ENCODE peak calls at places on chromosome 4, in four cellular contexts. K is heart left ventricle, B is AG04450, X is left ventricle myocardium inferior. Q is an unnamed sample.

GRCh38 chr4:110610940-110611785 is 11.7 kb downstream of the PITX2 start:
- DNase-seq in K (no peak), B (no peak), X (no peak), Q (no peak)

GRCh38 chr4:83011779-83012630 is 1.4 kb upstream of the LIN54 start:
- DNase-seq in K (peak), B (no peak), X (peak), Q (no peak)

GRCh38 chr4:176780995-176781738 is 11.6 kb downstream of the VEGFC start:
- DNase-seq in K (no peak), B (no peak), X (no peak), Q (no peak)

GRCh38 chr4:173370130-173370476 is 651 bp upstream of the SAP30 start:
- DNase-seq in K (peak), B (no peak), X (peak), Q (no peak)

GRCh38 chr4:170089743-170090666 is at the start of gene AADAT:
- DNase-seq in K (peak), B (peak), X (peak), Q (peak)

GRCh38 chr4:1310031-1310795 is 20.5 kb downstream of the MAEA start:
- DNase-seq in K (no peak), B (no peak), X (no peak), Q (no peak)

GRCh38 chr4:153638999-153639398 is 45.1 kb upstream of the TLR2 start:
- DNase-seq in K (no peak), B (no peak), X (no peak), Q (no peak)

GRCh38 chr4:113596396-113596795 is 165.1 kb downstream of the CAMK2D start:
- DNase-seq in K (no peak), B (no peak), X (no peak), Q (no peak)

GRCh38 chr4:185361872-185362271 is 33.9 kb downstream of the LRP2BP start:
- DNase-seq in K (no peak), B (no peak), X (no peak), Q (no peak)

GRCh38 chr4:123284166-123284565 is 112.4 kb upstream of the SPRY1 start:
- DNase-seq in K (no peak), B (no peak), X (no peak), Q (no peak)

GRCh38 chr4:101843054-101843453 is 52.5 kb downstream of the BANK1 start:
- DNase-seq in K (no peak), B (no peak), X (no peak), Q (no peak)

GRCh38 chr4:74933562-74934015 is 673 bp downstream of the PARM1 start:
- DNase-seq in K (peak), B (no peak), X (no peak), Q (peak)

GRCh38 chr4:6194458-6195195 is 5.7 kb downstream of the JAKMIP1 start:
- DNase-seq in K (no peak), B (no peak), X (no peak), Q (no peak)

GRCh38 chr4:187090401-187090800 is 366.7 kb upstream of the FAT1 start:
- DNase-seq in K (no peak), B (peak), X (no peak), Q (no peak)

GRCh38 chr4:1463088-1463926 is 57.1 kb upstream of the NKX1-1 start:
- DNase-seq in K (no peak), B (peak), X (no peak), Q (no peak)

GRCh38 chr4:68864438-68865177 is 48.8 kb downstream of the UGT2B10 start:
- DNase-seq in K (no peak), B (no peak), X (no peak), Q (no peak)

GRCh38 chr4:27360651-27361347 is 500.2 kb downstream of the STIM2 start:
- DNase-seq in K (no peak), B (no peak), X (no peak), Q (peak)

GRCh38 chr4:176927117-176927516 is 134.4 kb upstream of the VEGFC start:
- DNase-seq in K (no peak), B (no peak), X (no peak), Q (no peak)

GRCh38 chr4:172141025-172141424 is 327.8 kb downstream of the GALNTL6 start:
- DNase-seq in K (no peak), B (no peak), X (no peak), Q (no peak)

GRCh38 chr4:16722386-16722785 is 176.1 kb downstream of the LDB2 start:
- DNase-seq in K (no peak), B (no peak), X (no peak), Q (no peak)

GRCh38 chr4:67234296-67234695 is 311.0 kb downstream of the CENPC start:
- DNase-seq in K (no peak), B (no peak), X (no peak), Q (peak)

GRCh38 chr4:69991016-69991415 is 4.8 kb upstream of the STATH start:
- DNase-seq in K (no peak), B (no peak), X (no peak), Q (no peak)

GRCh38 chr4:120616-121015 is 3.7 kb upstream of the ZNF718 start:
- DNase-seq in K (no peak), B (no peak), X (no peak), Q (no peak)

GRCh38 chr4:56653461-56654237 is 27.4 kb downstream of the HOPX start:
- DNase-seq in K (no peak), B (no peak), X (no peak), Q (no peak)

GRCh38 chr4:2797188-2797544 is 4.3 kb downstream of the SH3BP2 start:
- DNase-seq in K (no peak), B (no peak), X (no peak), Q (peak)

GRCh38 chr4:185344743-185345538 is 50.8 kb downstream of the LRP2BP start:
- DNase-seq in K (no peak), B (no peak), X (no peak), Q (no peak)

GRCh38 chr4:80221161-80221560 is 23.9 kb downstream of the PRDM8 start:
- DNase-seq in K (no peak), B (no peak), X (no peak), Q (no peak)

GRCh38 chr4:83686166-83686565 is 150.3 kb downstream of the GPAT3 start:
- DNase-seq in K (no peak), B (no peak), X (no peak), Q (no peak)

GRCh38 chr4:152485726-152486276 is 50.1 kb downstream of the FBXW7 start:
- DNase-seq in K (no peak), B (peak), X (no peak), Q (no peak)
- H3K27ac ChIP-seq in K (no peak), B (no peak), X (no peak), Q (no peak)

GRCh38 chr4:73257242-73257994 is 1.2 kb downstream of the ANKRD17 start:
- DNase-seq in K (peak), B (peak), X (peak), Q (peak)

GRCh38 chr4:73259552-73260140 is 1.0 kb upstream of the ANKRD17 start:
- DNase-seq in K (peak), B (no peak), X (no peak), Q (no peak)

GRCh38 chr4:73257995-73258667 is 467 bp downstream of the ANKRD17 start:
- DNase-seq in K (peak), B (no peak), X (no peak), Q (no peak)

GRCh38 chr4:73258668-73259551 is at the start of gene ANKRD17:
- DNase-seq in K (peak), B (peak), X (peak), Q (peak)
- TF ChIP-seq CTCF in K (no peak), B (no peak), X (peak), Q (peak)

GRCh38 chr4:95528388-95528787 is 20.4 kb downstream of the UNC5C start:
- DNase-seq in K (no peak), B (no peak), X (no peak), Q (no peak)

GRCh38 chr4:95532305-95532704 is 16.5 kb downstream of the UNC5C start:
- DNase-seq in K (no peak), B (no peak), X (no peak), Q (no peak)

GRCh38 chr4:95529941-95530340 is 18.8 kb downstream of the UNC5C start:
- DNase-seq in K (no peak), B (no peak), X (no peak), Q (no peak)

GRCh38 chr4:95533254-95533653 is 15.5 kb downstream of the UNC5C start:
- DNase-seq in K (no peak), B (no peak), X (no peak), Q (no peak)

DNA sequence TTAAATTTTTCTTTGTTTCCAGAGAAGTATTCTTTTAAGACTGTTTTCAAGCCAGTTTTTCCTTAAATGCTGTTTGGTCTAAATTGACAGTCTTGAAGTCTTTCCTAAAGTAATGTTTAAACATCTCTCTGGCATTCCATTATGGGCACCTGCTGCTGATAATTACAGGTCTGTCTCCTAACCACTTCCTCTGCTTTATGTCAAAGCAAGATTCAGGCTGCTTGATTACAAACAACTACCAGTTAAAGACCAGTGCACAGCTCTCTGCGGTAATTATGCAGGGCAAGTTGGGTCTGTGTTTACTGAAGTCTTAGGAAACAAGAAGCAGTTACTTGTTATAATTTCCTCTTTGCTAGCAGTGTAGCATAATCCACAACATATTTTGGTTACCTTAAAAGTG is 17.6 kb downstream of the UNC5C start:
- DNase-seq in K (no peak), B (no peak), X (no peak), Q (no peak)
- H3K27ac ChIP-seq in K (no peak), B (no peak), X (no peak), Q (no peak)

GRCh38 chr4:32268949-32269348 is 1548.8 kb downstream of the PCDH7 start:
- DNase-seq in K (no peak), B (no peak), X (no peak), Q (no peak)
- TF ChIP-seq CTCF in K (no peak), B (no peak), X (no peak), Q (no peak)

GRCh38 chr4:183588691-183589090 is 70.3 kb downstream of the RWDD4 start:
- DNase-seq in K (no peak), B (no peak), X (no peak), Q (no peak)
- H3K27ac ChIP-seq in K (no peak), B (no peak), X (peak), Q (no peak)

Q was measured in neural progenitor cell.